ENCODE peak calls at places on chromosome 19, in seven cellular contexts. Q, M, N, Z, Y, X and A are unnamed samples. For H3K4me1 and H3K36me3, the result is how much of the 10 kb centered on the place peaks cover.

GRCh38 chr19:54206831-54207177 is 6.1 kb downstream of the RPS9 start:
- DNase-seq in Z (no peak), M (no peak), Y (no peak), Q (no peak), N (no peak), X (no peak), A (no peak)

GRCh38 chr19:52237197-52237596 is 32.2 kb upstream of the ZNF766 start:
- DNase-seq in Y (no peak), Z (no peak), X (no peak), N (peak), M (no peak), Q (no peak), A (no peak)

GRCh38 chr19:49387936-49388372 is at the start of gene KASH5:
- DNase-seq in M (peak), X (peak), N (peak), Y (peak), Z (peak), Q (peak), A (peak)

GRCh38 chr19:34365463-34366401 is 736 bp downstream of the GPI start:
- DNase-seq in Q (peak), M (no peak), Z (peak), Y (peak), N (peak), X (peak), A (no peak)

GRCh38 chr19:57511484-57511883 is 11.7 kb downstream of the ZNF773 start:
- DNase-seq in Q (no peak), Y (no peak), X (no peak), M (no peak), N (no peak), Z (no peak), A (no peak)

GRCh38 chr19:34364830-34365462 is at the start of gene GPI:
- DNase-seq in Z (peak), X (peak), Q (peak), M (no peak), Y (peak), N (peak), A (peak)

GRCh38 chr19:54469496-54469934 is 3.6 kb downstream of the CDC42EP5 start:
- DNase-seq in Z (peak), Q (peak), M (no peak), X (no peak), N (no peak), Y (peak), A (no peak)

GRCh38 chr19:55529636-55530230 is 7.2 kb downstream of the SBK2 start:
- DNase-seq in M (no peak), N (no peak), Z (no peak), Q (no peak), X (no peak), Y (no peak), A (no peak)

GRCh38 chr19:13150919-13151604 is 851 bp downstream of the IER2 start:
- DNase-seq in Q (peak), Y (no peak), N (no peak), Z (no peak), X (no peak), M (no peak), A (no peak)

GRCh38 chr19:12052057-12052570 is 647 bp downstream of the ZNF878 start:
- DNase-seq in Y (no peak), X (no peak), Q (no peak), M (no peak), N (peak), Z (no peak), A (no peak)

GRCh38 chr19:34879563-34879962 is 47.1 kb upstream of the ZNF30 start:
- DNase-seq in Z (no peak), Q (no peak), Y (no peak), N (no peak), X (no peak), M (no peak), A (no peak)

GRCh38 chr19:10836478-10837325 is 690 bp upstream of the TMED1 start:
- DNase-seq in N (no peak), M (no peak), Y (peak), Z (peak), X (peak), Q (peak), A (peak)

GRCh38 chr19:13757805-13758772 is 6.2 kb upstream of the MRI1 start:
- DNase-seq in Z (no peak), M (no peak), X (no peak), Q (no peak), Y (no peak), N (no peak), A (no peak)

GRCh38 chr19:35090795-35091214 is 24.8 kb upstream of the FXYD3 start:
- DNase-seq in Z (peak), Y (peak), Q (no peak), M (no peak), N (no peak), X (no peak), A (no peak)

GRCh38 chr19:13102666-13103584 is at the start of gene LYL1:
- DNase-seq in Y (peak), Q (peak), N (no peak), X (peak), M (no peak), Z (peak), A (peak)

GRCh38 chr19:1276620-1277007 is 1.3 kb downstream of the FAM174C start:
- DNase-seq in Y (no peak), Z (no peak), Q (no peak), M (no peak), X (no peak), N (no peak), A (no peak)
- H3K4me1 ChIP-seq in Y (under half), Z (half or more), Q (under half), M (under half), X (under half), N (under half), A (under half)

GRCh38 chr19:16160445-16160942 is 12.8 kb downstream of the CIB3 start:
- DNase-seq in Z (no peak), N (no peak), Y (peak), X (no peak), Q (no peak), M (no peak), A (no peak)
- TF ChIP-seq CTCF in Z (no peak), N (no peak), Y (no peak), X (no peak), Q (no peak), M (no peak), A (no peak)

GRCh38 chr19:42292963-42293362 is 9.0 kb upstream of the PRR19 start:
- DNase-seq in Q (no peak), X (no peak), N (no peak), Z (no peak), M (no peak), Y (peak), A (no peak)
- H3K36me3 ChIP-seq in Q (under half), X (half or more), N (half or more), Z (half or more), M (half or more), Y (under half), A (under half)

DNA sequence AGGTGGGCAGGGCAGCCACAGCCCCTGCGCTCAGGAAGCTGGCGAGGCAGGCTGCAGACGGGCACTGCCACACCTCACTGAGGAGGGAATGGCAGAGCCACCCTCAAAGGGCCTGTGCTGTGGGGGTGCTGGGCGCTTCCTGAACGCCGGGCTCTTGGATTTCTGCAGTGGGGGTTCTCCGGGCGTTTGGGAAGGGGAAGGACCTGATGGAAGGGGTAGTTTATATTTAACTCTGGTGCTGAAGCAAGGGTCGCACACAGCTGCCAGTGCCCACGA is 10.5 kb downstream of the GNA11 start:
- DNase-seq in Q (no peak), N (no peak), Z (no peak), X (no peak), M (no peak), Y (peak), A (no peak)
- H3K4me1 ChIP-seq in Q (under half), N (under half), Z (half or more), X (under half), M (under half), Y (under half), A (under half)

GRCh38 chr19:38849746-38850230 is at the start of gene HNRNPL:
- DNase-seq in Y (peak), X (peak), M (no peak), N (no peak), Q (no peak), Z (peak), A (no peak)

GRCh38 chr19:38851622-38852230 is 1.9 kb upstream of the HNRNPL start:
- DNase-seq in M (peak), X (peak), Q (peak), N (peak), Y (peak), Z (peak), A (peak)

GRCh38 chr19:38849147-38849745 is 540 bp downstream of the HNRNPL start:
- DNase-seq in Z (peak), X (peak), N (peak), Y (peak), Q (peak), M (peak), A (peak)

GRCh38 chr19:38850976-38851621 is 1.3 kb upstream of the HNRNPL start:
- DNase-seq in Y (peak), M (no peak), Z (no peak), Q (peak), N (no peak), X (peak), A (peak)

GRCh38 chr19:38850231-38850975 is 617 bp upstream of the HNRNPL start:
- DNase-seq in Z (peak), X (peak), M (peak), N (peak), Q (peak), Y (peak), A (peak)
- TF ChIP-seq CTCF in Z (no peak), X (peak), M (peak), N (peak), Q (peak), Y (no peak), A (no peak)

GRCh38 chr19:47073574-47073973 is 25.1 kb upstream of the TMEM160 start:
- DNase-seq in M (no peak), Z (no peak), X (no peak), Q (no peak), Y (no peak), N (no peak), A (no peak)
- H3K36me3 ChIP-seq in M (half or more), Z (half or more), X (half or more), Q (under half), Y (under half), N (half or more), A (under half)

GRCh38 chr19:45094707-45095106 is 1.7 kb downstream of the PPP1R37 start:
- DNase-seq in X (no peak), Q (no peak), M (no peak), N (no peak), Y (no peak), Z (no peak), A (no peak)
- H3K4me1 ChIP-seq in X (half or more), Q (under half), M (under half), N (under half), Y (under half), Z (half or more), A (under half)

DNA sequence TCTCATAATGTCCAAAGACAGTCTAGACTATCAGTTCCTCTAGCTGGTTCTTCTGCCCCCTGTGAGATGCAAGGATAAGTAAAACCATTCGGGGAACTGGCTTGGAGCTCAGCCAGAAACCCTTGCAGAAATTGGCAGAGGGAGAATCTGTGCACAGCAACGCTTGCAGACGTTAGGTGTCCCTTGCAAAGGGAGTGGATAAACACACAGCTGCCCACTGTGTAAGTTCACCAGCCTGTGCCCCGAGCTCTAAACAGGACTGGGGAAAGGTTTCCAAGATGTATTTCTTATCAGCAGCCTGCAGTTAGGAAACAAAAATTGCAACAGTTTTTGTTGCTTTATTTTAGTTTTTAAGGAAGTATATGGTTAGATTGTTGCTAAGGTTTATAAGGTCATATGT is 19.0 kb upstream of the ADGRE1 start:
- DNase-seq in X (no peak), Y (no peak), Q (no peak), M (no peak), Z (no peak), N (no peak), A (no peak)
- TF ChIP-seq CTCF in X (no peak), Y (no peak), Q (no peak), M (no peak), Z (no peak), N (no peak), A (no peak)

GRCh38 chr19:6225232-6225635 is 54.5 kb downstream of the MLLT1 start:
- DNase-seq in X (no peak), Z (no peak), Q (no peak), M (no peak), Y (peak), N (no peak), A (no peak)
- H3K36me3 ChIP-seq in X (half or more), Z (half or more), Q (under half), M (under half), Y (under half), N (half or more), A (under half)